ENCODE peak calls at places on chromosome 7, in seven cellular contexts. B, P, S, D, Q, H and G are unnamed samples. For H3K4me1 and H3K36me3, the result is how much of the 10 kb centered on the place peaks cover.

GRCh38 chr7:106216517-106217088 is 68.2 kb downstream of the NAMPT start:
- DNase-seq in B (no peak), P (no peak), S (peak), D (peak), Q (peak), H (peak), G (peak)

GRCh38 chr7:50641442-50642405 is 76.5 kb upstream of the DDC start:
- DNase-seq in B (no peak), P (no peak), S (peak), D (no peak), Q (no peak), H (no peak), G (no peak)

GRCh38 chr7:28128608-28129007 is 52.0 kb downstream of the JAZF1 start:
- DNase-seq in B (no peak), P (no peak), S (no peak), D (no peak), Q (peak), H (no peak), G (no peak)

GRCh38 chr7:105097619-105098018 is 83.6 kb downstream of the KMT2E start:
- DNase-seq in B (no peak), P (no peak), S (no peak), D (no peak), Q (peak), H (no peak), G (no peak)

GRCh38 chr7:123125231-123125630 is 74.5 kb downstream of the SLC13A1 start:
- DNase-seq in B (no peak), P (no peak), S (no peak), D (no peak), Q (no peak), H (no peak), G (no peak)

GRCh38 chr7:2090526-2091520 is 141.9 kb downstream of the MAD1L1 start:
- DNase-seq in B (no peak), P (no peak), S (no peak), D (no peak), Q (no peak), H (no peak), G (no peak)

GRCh38 chr7:144110272-144110671 is 889 bp downstream of the OR2A2 start:
- DNase-seq in B (no peak), P (no peak), S (no peak), D (no peak), Q (no peak), H (no peak), G (no peak)

GRCh38 chr7:43522406-43523156 is 60.3 kb upstream of the STK17A start:
- DNase-seq in B (no peak), P (no peak), S (no peak), D (peak), Q (peak), H (no peak), G (no peak)

GRCh38 chr7:22121702-22122474 is 176.2 kb upstream of the CDCA7L start:
- DNase-seq in B (no peak), P (no peak), S (no peak), D (no peak), Q (peak), H (no peak), G (no peak)

GRCh38 chr7:149799397-149800168 is 26.2 kb upstream of the ZNF467 start:
- DNase-seq in B (peak), P (no peak), S (peak), D (no peak), Q (no peak), H (no peak), G (no peak)

GRCh38 chr7:117134885-117135552 is 181.7 kb downstream of the ST7 start:
- DNase-seq in B (no peak), P (no peak), S (no peak), D (no peak), Q (no peak), H (no peak), G (no peak)

GRCh38 chr7:116710764-116711452 is 38.9 kb downstream of the MET start:
- DNase-seq in B (no peak), P (no peak), S (peak), D (peak), Q (no peak), H (no peak), G (no peak)

GRCh38 chr7:11709240-11709639 is 122.8 kb downstream of the THSD7A start:
- DNase-seq in B (no peak), P (no peak), S (no peak), D (no peak), Q (peak), H (no peak), G (no peak)

GRCh38 chr7:132499065-132499464 is 77.2 kb downstream of the PLXNA4 start:
- DNase-seq in B (no peak), P (no peak), S (no peak), D (no peak), Q (no peak), H (no peak), G (no peak)

GRCh38 chr7:106824458-106824857 is 40.6 kb upstream of the PIK3CG start:
- DNase-seq in B (no peak), P (no peak), S (no peak), D (peak), Q (peak), H (no peak), G (no peak)

GRCh38 chr7:30977896-30978564 is 14.3 kb downstream of the GHRHR start:
- DNase-seq in B (no peak), P (no peak), S (peak), D (peak), Q (peak), H (no peak), G (peak)

GRCh38 chr7:47402941-47403340 is 179.0 kb downstream of the TNS3 start:
- DNase-seq in B (no peak), P (no peak), S (no peak), D (no peak), Q (no peak), H (no peak), G (no peak)
- H3K4me1 ChIP-seq in B (under half), P (under half), S (under half), D (under half), Q (under half), H (under half), G (under half)

DNA sequence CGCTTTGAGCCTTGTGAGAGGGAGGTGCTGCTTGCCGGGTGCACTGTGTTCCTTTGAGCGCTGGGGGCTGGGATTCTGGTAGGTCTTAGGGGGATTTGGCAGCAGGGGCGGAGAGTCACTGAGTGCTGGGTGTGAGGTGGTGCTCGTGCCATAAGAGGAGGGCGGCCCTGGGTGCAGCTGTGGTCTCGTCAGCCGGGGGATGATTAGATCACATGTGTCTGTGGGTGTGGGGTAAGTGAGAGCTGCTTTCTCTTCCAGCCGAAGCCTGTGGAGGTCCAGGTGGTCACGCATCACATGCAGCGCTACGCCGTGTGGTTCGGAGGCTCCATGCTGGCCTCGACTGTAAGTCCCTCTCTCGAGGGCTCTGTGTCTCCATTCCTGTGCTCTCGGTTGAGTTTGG is 93.7 kb downstream of the ACTR3B start:
- DNase-seq in B (no peak), P (no peak), S (no peak), D (no peak), Q (no peak), H (no peak), G (no peak)
- H3K36me3 ChIP-seq in B (under half), P (under half), S (under half), D (under half), Q (under half), H (under half), G (under half)

DNA sequence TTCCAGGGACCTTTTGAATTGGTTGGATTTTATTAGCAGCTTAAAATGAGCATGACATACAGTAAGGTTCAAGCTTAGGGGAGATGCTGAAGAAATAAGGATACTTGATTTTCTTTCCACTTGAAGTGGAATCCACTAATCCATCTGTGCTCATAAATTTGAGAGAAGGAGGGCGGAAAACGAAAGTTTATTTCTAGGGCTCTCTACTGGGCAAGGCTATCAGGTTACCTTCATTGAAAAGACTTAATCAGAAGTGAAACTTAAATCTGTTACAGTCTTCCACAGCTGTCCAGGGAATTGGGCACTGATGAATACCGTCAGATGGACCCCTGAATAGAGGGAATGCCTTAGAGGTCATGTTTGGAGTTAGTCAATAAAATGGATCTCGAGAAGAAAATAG is 21.8 kb downstream of the AUTS2 start:
- DNase-seq in B (no peak), P (no peak), S (no peak), D (no peak), Q (no peak), H (no peak), G (no peak)
- H3K4me1 ChIP-seq in B (under half), P (under half), S (under half), D (under half), Q (under half), H (under half), G (under half)

DNA sequence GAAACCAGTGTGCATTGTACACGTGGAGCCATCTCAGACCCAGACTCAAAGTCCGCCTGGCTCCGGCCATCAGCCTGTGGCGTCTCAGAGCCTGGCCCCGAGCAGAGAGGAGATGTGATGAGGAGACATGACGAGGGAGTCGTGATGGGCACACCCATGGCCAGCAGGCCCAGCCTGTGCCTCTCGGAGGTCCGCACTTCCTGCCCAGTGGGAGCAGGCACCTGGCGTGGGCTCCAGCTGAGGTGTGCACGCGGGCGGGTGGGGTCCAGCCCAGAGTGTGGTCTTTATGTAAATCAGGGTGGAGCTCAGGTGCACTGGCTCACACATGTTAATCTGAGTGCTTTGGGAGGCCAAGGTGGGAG is 26.0 kb upstream of the GPR146 start:
- DNase-seq in B (no peak), P (no peak), S (no peak), D (no peak), Q (no peak), H (no peak), G (no peak)
- H3K36me3 ChIP-seq in B (under half), P (under half), S (under half), D (under half), Q (under half), H (under half), G (under half)

GRCh38 chr7:100369105-100369504 is 4.2 kb upstream of the PILRA start:
- DNase-seq in B (peak), P (peak), S (peak), D (no peak), Q (no peak), H (no peak), G (peak)

GRCh38 chr7:100366411-100367250 is 6.7 kb upstream of the PILRA start:
- DNase-seq in B (no peak), P (no peak), S (no peak), D (peak), Q (no peak), H (no peak), G (no peak)

GRCh38 chr7:100370303-100370702 is 3.0 kb upstream of the PILRA start:
- DNase-seq in B (no peak), P (no peak), S (no peak), D (no peak), Q (no peak), H (no peak), G (no peak)

GRCh38 chr7:100367251-100367620 is 6.1 kb upstream of the PILRA start:
- DNase-seq in B (no peak), P (no peak), S (no peak), D (no peak), Q (no peak), H (no peak), G (no peak)

GRCh38 chr7:100367676-100368613 is 5.3 kb upstream of the PILRA start:
- DNase-seq in B (no peak), P (no peak), S (no peak), D (no peak), Q (no peak), H (no peak), G (peak)
- H3K4me1 ChIP-seq in B (under half), P (under half), S (under half), D (under half), Q (under half), H (under half), G (under half)

DNA sequence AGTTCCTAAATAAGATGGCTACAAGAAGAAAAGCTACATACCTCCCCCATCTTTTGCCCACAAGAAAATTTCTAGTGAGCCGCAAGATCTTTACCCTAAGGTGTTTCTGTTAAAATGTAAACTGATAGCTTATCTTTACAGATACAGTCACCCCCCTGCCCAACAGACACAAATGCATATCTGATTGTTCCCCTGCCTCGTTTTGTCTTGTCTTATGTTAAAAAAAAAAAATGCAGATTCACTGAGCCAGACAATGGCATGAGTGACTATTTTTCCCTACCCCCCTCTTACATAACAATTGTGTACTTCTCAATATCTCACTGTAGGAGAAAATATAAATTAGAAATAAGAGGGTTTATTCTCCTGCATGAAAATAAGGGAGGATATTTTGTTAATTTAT is 8.5 kb downstream of the ZNF138 start:
- DNase-seq in B (no peak), P (no peak), S (no peak), D (no peak), Q (no peak), H (no peak), G (no peak)
- H3K36me3 ChIP-seq in B (under half), P (under half), S (under half), D (under half), Q (under half), H (under half), G (under half)

GRCh38 chr7:157307534-157307838 is 29.3 kb upstream of the DNAJB6 start:
- DNase-seq in B (no peak), P (no peak), S (no peak), D (no peak), Q (no peak), H (no peak), G (no peak)
- H3K4me1 ChIP-seq in B (under half), P (under half), S (under half), D (under half), Q (under half), H (under half), G (under half)